ENCODE peak calls at places on chromosomes 1 and 21, in five cellular contexts. L is BJ, Z is fibroblast of the conjunctiva, X is EL, B is mucosa of descending colon. W is an unnamed sample.

GRCh38 chr1:232140419-232141166 is 489.3 kb downstream of the SIPA1L2 start:
- DNase-seq in L (no peak), Z (no peak), X (no peak), B (no peak), W (no peak)

GRCh38 chr21:45507888-45508508 is 34.2 kb downstream of the SLC19A1 start:
- DNase-seq in L (no peak), Z (no peak), X (no peak), B (peak), W (no peak)

GRCh38 chr1:92029241-92029922 is 403 bp upstream of the EPHX4 start:
- DNase-seq in L (no peak), Z (no peak), X (no peak), B (no peak), W (no peak)

GRCh38 chr1:192445849-192446489 is 129.2 kb downstream of the RGS21 start:
- DNase-seq in L (no peak), Z (peak), X (peak), B (no peak), W (peak)

GRCh38 chr1:32736812-32737791 is 34.5 kb upstream of the SYNC start:
- DNase-seq in L (no peak), Z (no peak), X (no peak), B (peak), W (peak)

GRCh38 chr1:88509369-88509768 is 174.7 kb upstream of the PKN2 start:
- DNase-seq in L (no peak), Z (no peak), X (peak), B (no peak), W (no peak)

GRCh38 chr21:45836268-45836655 is 145.3 kb upstream of the COL6A1 start:
- DNase-seq in L (no peak), Z (no peak), X (no peak), B (no peak), W (no peak)

GRCh38 chr1:55035904-55036303 is 3.4 kb upstream of the PCSK9 start:
- DNase-seq in L (no peak), Z (no peak), X (no peak), B (no peak), W (no peak)

GRCh38 chr1:111813440-111814304 is 58.0 kb downstream of the DDX20 start:
- DNase-seq in L (no peak), Z (no peak), X (peak), B (no peak), W (no peak)

GRCh38 chr1:230109066-230109465 is 42.0 kb downstream of the GALNT2 start:
- DNase-seq in L (no peak), Z (no peak), X (no peak), B (no peak), W (no peak)

GRCh38 chr1:96727860-96728259 is 6.3 kb downstream of the PTBP2 start:
- DNase-seq in L (no peak), Z (no peak), X (no peak), B (no peak), W (no peak)

GRCh38 chr1:172460901-172461315 is 17.0 kb upstream of the PIGC start:
- DNase-seq in L (no peak), Z (peak), X (peak), B (no peak), W (no peak)

GRCh38 chr1:45297604-45298356 is 28.9 kb upstream of the HPDL start:
- DNase-seq in L (no peak), Z (no peak), X (no peak), B (no peak), W (no peak)

GRCh38 chr1:201888282-201889033 is at the start of gene SHISA4:
- DNase-seq in L (no peak), Z (no peak), X (peak), B (peak), W (peak)

GRCh38 chr1:202998836-202999750 is 8.1 kb upstream of the TMEM183A start:
- DNase-seq in L (no peak), Z (peak), X (peak), B (no peak), W (peak)

W was measured in body of pancreas.